ENCODE peak calls at places on chromosomes 11 and 22, in five cellular contexts. K is ovary, O is cardiac fibroblast, E is natural killer cell, Q is B cell. Z is an unnamed sample.

GRCh38 chr11:12496181-12497025 is 119.0 kb downstream of the PARVA start:
- DNase-seq in Q (no peak), O (no peak), E (no peak), K (no peak), Z (no peak)

GRCh38 chr11:77322926-77323590 is 21.6 kb upstream of the GDPD4 start:
- DNase-seq in Q (no peak), E (no peak), K (no peak), O (peak; percentile 6), Z (no peak)

GRCh38 chr11:119856681-119857485 is 127.9 kb upstream of the NECTIN1 start:
- DNase-seq in K (no peak), Q (no peak), O (no peak), E (no peak), Z (no peak)

GRCh38 chr11:70537576-70538571 is 139.5 kb downstream of the CTTN start:
- DNase-seq in E (no peak), Q (peak; percentile 38), K (no peak), O (no peak), Z (no peak)

GRCh38 chr11:62680825-62681240 is 2.0 kb upstream of the UBXN1 start:
- DNase-seq in Q (peak; percentile 48), K (peak; percentile 52), O (peak; percentile 92), E (no peak), Z (no peak)

GRCh38 chr11:17207317-17208256 is at the start of gene PIK3C2A:
- DNase-seq in Q (peak; percentile 95), O (peak; percentile 96), K (peak; percentile 97), E (peak; percentile 95), Z (peak; percentile 74)

GRCh38 chr11:3111919-3112690 is 53.0 kb downstream of the OSBPL5 start:
- DNase-seq in O (peak; percentile 11), Q (no peak), K (no peak), E (no peak), Z (no peak)

GRCh38 chr22:24091551-24092420 is 80.7 kb downstream of the CABIN1 start:
- DNase-seq in K (no peak), O (no peak), E (no peak), Q (no peak), Z (no peak)

GRCh38 chr11:1517117-1518005 is 30.8 kb upstream of the MOB2 start:
- DNase-seq in Q (no peak), O (no peak), K (no peak), E (no peak), Z (no peak)

GRCh38 chr11:69444381-69445130 is 36.9 kb upstream of the LINC01488 start:
- DNase-seq in E (no peak), K (no peak), Q (no peak), O (peak; percentile 95), Z (no peak)

GRCh38 chr11:58576792-58577440 is 1.3 kb upstream of the LPXN start:
- DNase-seq in K (no peak), Q (no peak), O (peak; percentile 57), E (no peak), Z (no peak)

GRCh38 chr11:122441702-122442092 is 213.8 kb upstream of the UBASH3B start:
- DNase-seq in K (no peak), O (peak; percentile 7), E (no peak), Q (no peak), Z (no peak)

GRCh38 chr22:22342697-22343602 is 98.4 kb downstream of the VPREB1 start:
- DNase-seq in O (peak; percentile 16), Q (peak; percentile 71), K (no peak), E (peak; percentile 56), Z (peak; percentile 43)

GRCh38 chr11:63375434-63375833 is 5.8 kb downstream of the SLC22A9 start:
- DNase-seq in K (no peak), Q (no peak), O (no peak), E (no peak), Z (no peak)

GRCh38 chr11:35003658-35004057 is 87.2 kb downstream of the PDHX start:
- DNase-seq in Q (no peak), K (no peak), O (no peak), E (no peak), Z (no peak)

GRCh38 chr11:122509091-122509490 is 146.4 kb upstream of the UBASH3B start:
- DNase-seq in Q (no peak), E (no peak), O (no peak), K (no peak), Z (no peak)

GRCh38 chr22:31538815-31539214 is 42.5 kb downstream of the SFI1 start:
- DNase-seq in K (no peak), O (no peak), E (no peak), Q (no peak), Z (no peak)

GRCh38 chr11:69696749-69697488 is 6.9 kb downstream of the FGF19 start:
- DNase-seq in E (no peak), O (no peak), Q (no peak), K (no peak), Z (no peak)

GRCh38 chr11:78672850-78673641 is 98.4 kb upstream of the NARS2 start:
- DNase-seq in Q (no peak), O (no peak), K (no peak), E (no peak), Z (no peak)

GRCh38 chr11:102518296-102519094 is 12.1 kb downstream of the MMP7 start:
- DNase-seq in K (no peak), O (peak; percentile 9), Q (no peak), E (no peak), Z (no peak)
- TF ChIP-seq CTCF in K (no peak), O (peak; percentile 16), Q (no peak), E (no peak), Z (no peak)

DNA sequence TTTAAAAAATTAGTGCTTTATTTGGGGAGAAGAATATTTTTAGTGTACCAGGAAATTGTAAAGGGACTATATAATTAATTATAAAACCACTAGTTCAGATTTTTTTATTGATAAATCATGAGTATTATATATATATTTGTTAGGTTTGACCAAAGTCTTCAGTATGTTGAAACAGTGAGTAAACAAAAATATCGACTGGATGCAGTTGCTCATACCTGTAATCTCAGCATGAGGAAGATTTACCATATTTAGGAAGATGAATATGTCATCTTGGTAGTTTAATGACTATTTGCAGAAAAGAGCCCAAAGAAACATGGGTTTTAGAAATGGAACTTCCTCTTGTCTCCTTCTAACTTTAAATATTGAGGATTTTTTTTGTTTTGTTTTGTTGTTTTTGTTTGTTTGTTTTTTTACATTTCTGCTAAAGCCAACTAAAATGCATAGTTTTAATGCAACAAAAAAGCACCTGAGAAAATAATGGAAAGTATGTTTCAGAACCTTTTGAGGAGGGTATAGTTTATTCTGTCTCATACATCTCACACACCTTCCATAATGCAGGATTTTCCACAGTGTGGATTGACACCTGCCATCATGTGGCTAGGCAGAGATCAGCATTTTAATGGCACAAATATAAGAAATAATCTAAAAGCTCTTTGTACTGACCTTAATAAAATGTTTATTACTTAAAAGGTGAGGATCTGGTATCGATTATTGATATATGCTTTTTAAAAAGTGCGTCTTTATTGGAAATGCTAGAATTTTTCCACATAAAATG is 114.3 kb downstream of the ARHGAP42 start:
- DNase-seq in E (no peak), K (no peak), Q (no peak), O (no peak), Z (no peak)
- TF ChIP-seq CTCF in E (no peak), K (no peak), Q (no peak), O (no peak), Z (no peak)

DNA sequence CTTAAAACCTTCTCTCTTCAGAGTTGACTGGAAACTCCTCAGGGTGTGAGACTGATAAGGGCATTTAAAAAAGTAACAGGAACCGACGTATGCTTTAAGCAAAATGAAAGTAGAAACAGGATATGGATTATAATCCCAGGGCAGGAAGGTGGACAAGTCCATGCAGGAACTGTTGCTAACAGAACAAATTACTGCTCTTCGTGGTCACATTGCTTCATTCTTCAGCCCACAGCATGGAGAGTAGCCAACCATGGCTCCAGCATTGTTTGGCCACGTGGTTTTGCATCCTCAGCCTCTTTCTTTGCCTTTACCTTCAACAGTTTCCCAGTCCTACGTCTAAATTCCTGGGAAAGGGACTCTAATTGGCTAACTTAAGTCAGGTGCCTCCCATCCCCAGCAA is 563.1 kb upstream of the ISX start:
- DNase-seq in E (no peak), Q (no peak), K (no peak), O (no peak), Z (no peak)
- TF ChIP-seq CTCF in E (no peak), Q (no peak), K (no peak), O (no peak), Z (no peak)

GRCh38 chr11:117479372-117479771 is 151.7 kb downstream of the CEP164 start:
- DNase-seq in Q (no peak), E (no peak), K (no peak), O (no peak), Z (no peak)
- TF ChIP-seq CTCF in Q (no peak), E (no peak), K (no peak), O (no peak), Z (peak; percentile 17)

GRCh38 chr22:50347157-50347556 is 4.0 kb downstream of the PPP6R2 start:
- DNase-seq in O (no peak), E (no peak), K (no peak), Q (no peak), Z (no peak)
- TF ChIP-seq CTCF in O (no peak), E (no peak), K (no peak), Q (no peak), Z (no peak)

GRCh38 chr11:67581469-67581868 is 2.1 kb upstream of the GSTP1 start:
- DNase-seq in Q (no peak), O (no peak), E (no peak), K (no peak), Z (no peak)

GRCh38 chr11:67584205-67584880 is 731 bp downstream of the GSTP1 start:
- DNase-seq in E (peak; percentile 34), K (peak; percentile 78), O (peak; percentile 73), Q (peak; percentile 40), Z (no peak)

GRCh38 chr11:67582026-67582425 is 1.6 kb upstream of the GSTP1 start:
- DNase-seq in K (no peak), Q (no peak), O (no peak), E (no peak), Z (no peak)

GRCh38 chr11:67584881-67585873 is 1.6 kb downstream of the GSTP1 start:
- DNase-seq in Q (no peak), O (no peak), K (peak; percentile 34), E (no peak), Z (no peak)

GRCh38 chr11:67583319-67584204 is at the start of gene GSTP1:
- DNase-seq in Q (peak; percentile 87), K (peak; percentile 93), O (peak; percentile 93), E (peak; percentile 86), Z (peak; percentile 51)
- TF ChIP-seq CTCF in Q (peak; percentile 71), K (peak; percentile 76), O (peak; percentile 40), E (peak; percentile 61), Z (peak; percentile 59)

GRCh38 chr11:33669598-33670249 is 30.9 kb downstream of the C11orf91 start:
- DNase-seq in E (no peak), O (no peak), Q (no peak), K (no peak), Z (no peak)

GRCh38 chr11:33667819-33668467 is 32.7 kb downstream of the C11orf91 start:
- DNase-seq in O (no peak), Q (no peak), K (no peak), E (no peak), Z (no peak)

GRCh38 chr11:33670250-33671011 is 30.2 kb downstream of the C11orf91 start:
- DNase-seq in K (no peak), O (peak; percentile 30), Q (no peak), E (no peak), Z (no peak)

GRCh38 chr11:33668951-33669596 is 31.6 kb downstream of the C11orf91 start:
- DNase-seq in E (no peak), O (no peak), Q (no peak), K (no peak), Z (no peak)

GRCh38 chr11:33668468-33668825 is 32.2 kb downstream of the C11orf91 start:
- DNase-seq in Q (no peak), K (no peak), O (no peak), E (no peak), Z (no peak)
- TF ChIP-seq CTCF in Q (no peak), K (no peak), O (no peak), E (no peak), Z (no peak)

GRCh38 chr11:30314625-30315024 is 8.3 kb upstream of the ARL14EP start:
- DNase-seq in K (no peak), O (peak; percentile 30), E (no peak), Q (no peak), Z (no peak)
- TF ChIP-seq CTCF in K (no peak), O (peak; percentile 58), E (peak; percentile 35), Q (peak; percentile 46), Z (peak; percentile 46)

Z was measured in D721Med.